ENCODE peak calls at places on chromosomes 3 and 15, in seven cellular contexts. U is cardiac muscle cell, J is RWPE1, B is foreskin keratinocyte, X is cardiac fibroblast, N is GM20000, I is heart left ventricle. A is an unnamed sample.
A peak's percentile ranks its signal among the peaks of the same experiment; 100 is the strongest.

GRCh38 chr15:63186065-63186464 is 3.3 kb upstream of the RAB8B start:
- DNase-seq in U (no peak), J (peak; percentile 46), B (peak; percentile 85), X (peak; percentile 71), N (no peak), I (no peak), A (peak; percentile 72)

GRCh38 chr3:106212658-106213222 is 343.9 kb upstream of the CBLB start:
- DNase-seq in U (no peak), J (no peak), B (peak; percentile 17), X (no peak), N (no peak), I (no peak), A (peak; percentile 19)

GRCh38 chr3:194296832-194297666 is 54.1 kb downstream of the CPN2 start:
- DNase-seq in U (no peak), J (no peak), B (no peak), X (no peak), N (no peak), I (peak; percentile 66), A (no peak)

GRCh38 chr3:16319307-16319706 is 54.3 kb downstream of the OXNAD1 start:
- DNase-seq in U (peak; percentile 39), J (no peak), B (no peak), X (peak; percentile 27), N (no peak), I (no peak), A (no peak)

GRCh38 chr3:149437710-149438109 is 36.8 kb upstream of the TM4SF4 start:
- DNase-seq in U (no peak), J (no peak), B (no peak), X (no peak), N (no peak), I (no peak), A (no peak)

GRCh38 chr3:196440041-196440537 is 7.9 kb upstream of the UBXN7 start:
- DNase-seq in U (no peak), J (no peak), B (no peak), X (peak; percentile 73), N (no peak), I (no peak), A (peak; percentile 75)

GRCh38 chr3:42831321-42831713 is 22.1 kb downstream of the ACKR2 start:
- DNase-seq in U (peak; percentile 80), J (no peak), B (peak; percentile 45), X (peak; percentile 67), N (peak; percentile 63), I (peak; percentile 74), A (peak; percentile 61)

GRCh38 chr15:87716422-87716821 is 540.1 kb downstream of the NTRK3 start:
- DNase-seq in U (no peak), J (no peak), B (no peak), X (no peak), N (no peak), I (no peak), A (no peak)

GRCh38 chr3:129756871-129757270 is 136.6 kb downstream of the TMCC1 start:
- DNase-seq in U (no peak), J (no peak), B (no peak), X (peak; percentile 22), N (no peak), I (no peak), A (peak; percentile 48)

GRCh38 chr3:184380627-184381260 is 890 bp downstream of the CHRD start:
- DNase-seq in U (peak; percentile 24), J (no peak), B (no peak), X (no peak), N (peak; percentile 57), I (no peak), A (no peak)

GRCh38 chr15:39172380-39173281 is 408.2 kb upstream of the THBS1 start:
- DNase-seq in U (peak; percentile 19), J (no peak), B (peak; percentile 68), X (peak; percentile 77), N (peak; percentile 12), I (no peak), A (peak; percentile 69)

GRCh38 chr15:31439328-31439727 is 112.7 kb downstream of the KLF13 start:
- DNase-seq in U (no peak), J (peak; percentile 30), B (no peak), X (peak; percentile 28), N (peak; percentile 64), I (no peak), A (no peak)

GRCh38 chr3:63595221-63595620 is 57.3 kb upstream of the SNTN start:
- DNase-seq in U (no peak), J (no peak), B (no peak), X (no peak), N (no peak), I (no peak), A (no peak)

GRCh38 chr3:148866261-148866660 is 1.2 kb downstream of the CPA3 start:
- DNase-seq in U (no peak), J (no peak), B (peak; percentile 4), X (peak; percentile 85), N (no peak), I (no peak), A (peak; percentile 70)

GRCh38 chr15:33089878-33090757 is 104.4 kb downstream of the FMN1 start:
- DNase-seq in U (no peak), J (peak; percentile 52), B (peak; percentile 69), X (peak; percentile 69), N (no peak), I (no peak), A (peak; percentile 76)

GRCh38 chr3:175410251-175410650 is 551.1 kb downstream of the NAALADL2 start:
- DNase-seq in U (no peak), J (no peak), B (peak; percentile 13), X (no peak), N (no peak), I (no peak), A (peak; percentile 87)

GRCh38 chr3:77816470-77816869 is 776.6 kb downstream of the ROBO2 start:
- DNase-seq in U (no peak), J (no peak), B (no peak), X (no peak), N (no peak), I (no peak), A (no peak)

GRCh38 chr15:38226867-38227266 is 25.8 kb upstream of the SPRED1 start:
- DNase-seq in U (peak; percentile 69), J (peak; percentile 79), B (peak; percentile 92), X (peak; percentile 93), N (no peak), I (no peak), A (peak; percentile 73)

GRCh38 chr15:62914461-62915079 is 128.0 kb upstream of the TPM1 start:
- DNase-seq in U (no peak), J (no peak), B (no peak), X (no peak), N (no peak), I (no peak), A (no peak)

GRCh38 chr15:57150066-57150865 is 226.0 kb upstream of the CGNL1 start:
- DNase-seq in U (no peak), J (no peak), B (peak; percentile 79), X (peak; percentile 53), N (no peak), I (no peak), A (peak; percentile 19)

GRCh38 chr3:143808999-143809700 is 39.1 kb downstream of the SLC9A9 start:
- DNase-seq in U (no peak), J (no peak), B (no peak), X (no peak), N (no peak), I (no peak), A (no peak)

GRCh38 chr3:82461049-82461889 is 699.8 kb upstream of the GBE1 start:
- DNase-seq in U (no peak), J (no peak), B (no peak), X (no peak), N (no peak), I (no peak), A (no peak)

GRCh38 chr3:16550676-16551341 is 37.3 kb upstream of the RFTN1 start:
- DNase-seq in U (peak; percentile 81), J (peak; percentile 67), B (peak; percentile 94), X (peak; percentile 94), N (peak; percentile 61), I (no peak), A (peak; percentile 83)

GRCh38 chr3:50436063-50436674 is 67.3 kb downstream of the CACNA2D2 start:
- DNase-seq in U (peak; percentile 85), J (peak; percentile 9), B (peak; percentile 15), X (peak; percentile 46), N (peak; percentile 82), I (peak; percentile 84), A (peak; percentile 11)
- TF ChIP-seq CTCF in U (peak; percentile 82), J (peak; percentile 18), B (peak; percentile 83), X (peak; percentile 89), N (peak; percentile 79), I (peak; percentile 86), A (peak; percentile 98)

DNA sequence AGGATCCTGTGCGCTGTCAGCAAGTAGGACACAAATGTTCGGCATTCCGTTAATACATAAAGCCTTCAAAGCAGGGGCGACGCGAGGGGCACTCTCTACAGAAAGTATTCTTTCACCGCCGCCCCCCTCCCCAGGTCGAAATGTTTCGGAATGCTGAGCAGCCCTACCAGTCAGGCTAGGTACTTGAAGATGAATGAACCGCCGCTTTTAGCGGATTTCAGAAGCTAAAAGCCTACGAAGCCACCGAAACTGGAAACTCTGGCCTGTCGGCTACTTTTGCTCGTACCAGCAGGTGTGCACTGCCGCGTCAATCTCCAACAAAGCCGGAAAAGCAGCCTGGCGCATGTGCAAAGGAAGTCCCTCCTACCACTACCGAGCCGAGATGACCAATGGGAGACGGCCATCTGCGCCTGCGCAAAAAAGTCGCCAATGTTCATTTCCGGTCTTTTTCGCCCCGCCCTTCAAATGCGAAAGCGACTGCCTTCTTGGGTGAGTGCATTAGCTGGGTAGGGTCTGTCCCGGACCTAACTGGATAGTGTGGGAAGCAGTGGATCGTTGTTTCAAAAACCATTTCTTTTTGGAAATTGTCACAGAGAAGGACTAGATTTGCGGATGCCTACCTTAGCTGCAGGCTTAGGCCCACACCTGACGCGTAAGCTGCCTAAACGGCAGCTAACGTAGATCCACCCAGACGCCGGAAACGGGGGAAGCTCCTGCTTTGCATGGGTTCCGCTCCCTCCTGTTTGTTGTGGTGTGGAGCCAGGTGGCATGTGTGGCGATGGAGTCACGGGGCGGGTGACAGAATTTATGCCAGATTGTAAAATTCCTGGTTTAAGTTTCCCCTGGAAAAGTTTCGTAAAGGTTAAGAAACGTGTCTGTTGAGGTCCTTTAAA is at the start of gene WDR5B:
- DNase-seq in U (peak; percentile 97), J (peak; percentile 100), B (peak; percentile 97), X (peak; percentile 99), N (peak; percentile 94), I (peak; percentile 98), A (peak; percentile 97)
- TF ChIP-seq CTCF in U (peak; percentile 3), J (no peak), B (peak; percentile 36), X (no peak), N (no peak), I (peak; percentile 31), A (peak; percentile 11)

DNA sequence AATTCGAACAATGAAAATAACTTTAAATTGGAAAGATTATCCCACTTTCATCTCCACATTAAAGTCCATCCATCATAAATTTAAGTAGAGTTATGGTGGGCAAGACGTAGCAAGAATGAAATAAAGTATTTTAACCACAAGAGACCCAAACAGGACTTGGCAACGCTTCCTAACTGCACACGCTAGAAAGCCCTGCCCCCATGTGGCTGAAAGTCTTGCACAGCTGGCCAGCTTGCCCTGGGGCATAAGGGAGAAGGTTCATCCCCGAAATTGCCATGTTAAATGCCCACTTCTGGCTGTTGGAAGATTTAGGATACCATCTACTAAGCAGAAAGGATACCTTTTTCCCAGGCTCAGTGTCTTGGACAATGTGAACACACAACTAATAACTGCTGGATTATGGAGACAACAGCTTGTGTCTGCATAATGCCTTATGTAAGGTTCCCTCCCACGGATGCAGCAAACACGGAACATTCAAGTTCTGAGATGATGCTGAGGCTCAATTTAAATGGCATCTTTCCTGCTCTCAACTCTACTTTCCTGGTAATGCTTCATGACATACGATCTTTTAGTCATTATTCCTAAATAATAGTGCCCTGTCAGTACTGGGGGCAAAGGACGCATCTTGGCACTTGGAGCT is 116.6 kb upstream of the TJP1 start:
- DNase-seq in U (no peak), J (no peak), B (peak; percentile 82), X (no peak), N (no peak), I (no peak), A (no peak)
- TF ChIP-seq CTCF in U (peak; percentile 21), J (no peak), B (peak; percentile 55), X (peak; percentile 13), N (no peak), I (peak; percentile 38), A (peak; percentile 30)

GRCh38 chr15:49606594-49606993 is 14.0 kb downstream of the FAM227B start:
- DNase-seq in U (no peak), J (no peak), B (no peak), X (no peak), N (no peak), I (no peak), A (no peak)
- TF ChIP-seq CTCF in U (no peak), J (no peak), B (no peak), X (peak; percentile 25), N (no peak), I (no peak), A (peak; percentile 59)